ENCODE peak calls at places on chromosomes 2 and 18, in four cellular contexts. One of them, this sample, is unnamed.

GRCh38 chr18:25349926-25350560 is 1.9 kb downstream of the ZNF521 start:
- DNase-seq in GM12878: no peak
- DNase-seq in A549: no peak
- DNase-seq in K562: no peak
- DNase-seq in this sample: peak; percentile 13

GRCh38 chr2:29489568-29489967 is 374.4 kb downstream of the CLIP4 start:
- DNase-seq in GM12878: no peak
- DNase-seq in A549: no peak
- DNase-seq in K562: no peak
- DNase-seq in this sample: no peak

GRCh38 chr18:74478876-74479275 is 17.3 kb upstream of the CNDP2 start:
- DNase-seq in A549: no peak
- DNase-seq in K562: no peak
- DNase-seq in GM12878: no peak
- DNase-seq in this sample: no peak

GRCh38 chr18:10727477-10727876 is 201.7 kb downstream of the NAPG start:
- DNase-seq in GM12878: no peak
- DNase-seq in A549: no peak
- DNase-seq in K562: no peak
- DNase-seq in this sample: peak; percentile 39

GRCh38 chr18:60485207-60485606 is 112.6 kb upstream of the MC4R start:
- DNase-seq in GM12878: no peak
- DNase-seq in K562: no peak
- DNase-seq in A549: no peak
- DNase-seq in this sample: peak; percentile 3

GRCh38 chr2:153196378-153197058 is 282.0 kb downstream of the RPRM start:
- DNase-seq in K562: no peak
- DNase-seq in A549: no peak
- DNase-seq in GM12878: no peak
- DNase-seq in this sample: no peak

GRCh38 chr2:236745420-236746210 is 176.0 kb downstream of the ACKR3 start:
- DNase-seq in A549: peak; percentile 79
- DNase-seq in GM12878: no peak
- DNase-seq in K562: no peak
- DNase-seq in this sample: peak; percentile 55

GRCh38 chr18:9417081-9417841 is 58.1 kb upstream of the RALBP1 start:
- DNase-seq in GM12878: no peak
- DNase-seq in A549: no peak
- DNase-seq in K562: no peak
- DNase-seq in this sample: peak; percentile 56

GRCh38 chr2:43361286-43361685 is 134.9 kb upstream of the ZFP36L2 start:
- DNase-seq in GM12878: no peak
- DNase-seq in K562: no peak
- DNase-seq in A549: no peak
- DNase-seq in this sample: no peak

GRCh38 chr2:9975805-9976447 is 24.4 kb downstream of the GRHL1 start:
- DNase-seq in K562: peak; percentile 39
- DNase-seq in GM12878: no peak
- DNase-seq in A549: peak; percentile 89
- DNase-seq in this sample: peak; percentile 98

GRCh38 chr18:61554946-61555361 is 221.7 kb downstream of the CDH20 start:
- DNase-seq in GM12878: no peak
- DNase-seq in A549: no peak
- DNase-seq in K562: no peak
- DNase-seq in this sample: peak; percentile 24

GRCh38 chr18:28147674-28148171 is 29.2 kb downstream of the CDH2 start:
- DNase-seq in GM12878: no peak
- DNase-seq in A549: peak; percentile 21
- DNase-seq in K562: no peak
- DNase-seq in this sample: peak; percentile 85

GRCh38 chr2:229818230-229818629 is 103.6 kb downstream of the TRIP12 start:
- DNase-seq in A549: no peak
- DNase-seq in GM12878: no peak
- DNase-seq in K562: no peak
- DNase-seq in this sample: no peak

GRCh38 chr2:105618351-105618659 is 126.4 kb upstream of the NCK2 start:
- DNase-seq in GM12878: no peak
- DNase-seq in K562: no peak
- DNase-seq in A549: no peak
- DNase-seq in this sample: no peak

GRCh38 chr2:15677141-15677911 is 85.7 kb downstream of the DDX1 start:
- DNase-seq in A549: no peak
- DNase-seq in K562: no peak
- DNase-seq in GM12878: no peak
- DNase-seq in this sample: no peak

GRCh38 chr2:65112630-65113029 is 17.3 kb downstream of the RAB1A start:
- DNase-seq in A549: no peak
- DNase-seq in GM12878: no peak
- DNase-seq in K562: no peak
- DNase-seq in this sample: no peak

GRCh38 chr2:675460-675859 is 1.7 kb downstream of the TMEM18 start:
- DNase-seq in GM12878: no peak
- DNase-seq in K562: no peak
- DNase-seq in A549: no peak
- DNase-seq in this sample: peak; percentile 23

GRCh38 chr2:79935771-79936657 is 368.5 kb downstream of the LRRTM1 start:
- DNase-seq in K562: peak; percentile 24
- DNase-seq in A549: peak; percentile 78
- DNase-seq in GM12878: no peak
- DNase-seq in this sample: peak; percentile 84

GRCh38 chr2:206611191-206611590 is 31.1 kb upstream of the FAM237A start:
- DNase-seq in GM12878: no peak
- DNase-seq in A549: no peak
- DNase-seq in K562: no peak
- DNase-seq in this sample: no peak

GRCh38 chr2:215626812-215627281 is 191.0 kb upstream of the FN1 start:
- DNase-seq in A549: no peak
- DNase-seq in GM12878: no peak
- DNase-seq in K562: no peak
- DNase-seq in this sample: no peak

GRCh38 chr2:196586511-196586991 is 53.0 kb upstream of the CCDC150 start:
- DNase-seq in GM12878: no peak
- DNase-seq in A549: peak; percentile 53
- DNase-seq in K562: no peak
- DNase-seq in this sample: peak; percentile 86

GRCh38 chr2:119113489-119113770 is 45.1 kb downstream of the C1QL2 start:
- DNase-seq in A549: no peak
- DNase-seq in GM12878: no peak
- DNase-seq in K562: no peak
- DNase-seq in this sample: no peak

GRCh38 chr2:96408631-96409542 is 73.3 kb downstream of the NCAPH start:
- DNase-seq in A549: peak; percentile 26
- DNase-seq in K562: no peak
- DNase-seq in GM12878: no peak
- DNase-seq in this sample: peak; percentile 38

GRCh38 chr2:189982777-189983394 is 79.6 kb downstream of the MSTN start:
- DNase-seq in GM12878: no peak
- DNase-seq in K562: peak; percentile 23
- DNase-seq in A549: peak; percentile 32
- DNase-seq in this sample: no peak

GRCh38 chr2:215238485-215239098 is 73.3 kb upstream of the ATIC start:
- DNase-seq in GM12878: no peak
- DNase-seq in K562: no peak
- DNase-seq in A549: no peak
- DNase-seq in this sample: no peak

DNA sequence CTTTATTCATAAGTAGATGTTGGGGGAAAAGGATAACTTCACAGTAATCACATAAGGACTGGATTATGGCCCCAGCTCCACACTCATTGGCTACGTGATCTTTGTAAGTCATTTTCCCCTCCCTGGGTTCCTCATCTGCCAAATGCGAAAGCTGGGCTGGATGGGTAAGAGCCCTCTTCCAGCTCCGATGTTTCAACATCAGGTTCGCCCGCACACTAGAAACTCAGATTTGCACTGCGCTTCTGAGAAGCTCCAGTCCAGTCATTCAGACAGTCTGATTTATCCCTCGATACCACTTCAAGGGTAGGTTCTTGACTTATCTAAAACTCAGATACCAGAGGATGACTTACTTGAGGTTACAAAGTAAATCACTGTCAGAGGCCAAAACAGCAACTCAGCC is 31.0 kb upstream of the RMDN2 start:
- DNase-seq in K562: no peak
- DNase-seq in GM12878: no peak
- DNase-seq in A549: no peak
- DNase-seq in this sample: no peak
- TF ChIP-seq RCOR1 in K562: peak; percentile 7
- TF ChIP-seq RCOR1 in GM12878: no peak
- TF ChIP-seq RCOR1 in A549: no peak
- TF ChIP-seq RCOR1 in this sample: no peak

DNA sequence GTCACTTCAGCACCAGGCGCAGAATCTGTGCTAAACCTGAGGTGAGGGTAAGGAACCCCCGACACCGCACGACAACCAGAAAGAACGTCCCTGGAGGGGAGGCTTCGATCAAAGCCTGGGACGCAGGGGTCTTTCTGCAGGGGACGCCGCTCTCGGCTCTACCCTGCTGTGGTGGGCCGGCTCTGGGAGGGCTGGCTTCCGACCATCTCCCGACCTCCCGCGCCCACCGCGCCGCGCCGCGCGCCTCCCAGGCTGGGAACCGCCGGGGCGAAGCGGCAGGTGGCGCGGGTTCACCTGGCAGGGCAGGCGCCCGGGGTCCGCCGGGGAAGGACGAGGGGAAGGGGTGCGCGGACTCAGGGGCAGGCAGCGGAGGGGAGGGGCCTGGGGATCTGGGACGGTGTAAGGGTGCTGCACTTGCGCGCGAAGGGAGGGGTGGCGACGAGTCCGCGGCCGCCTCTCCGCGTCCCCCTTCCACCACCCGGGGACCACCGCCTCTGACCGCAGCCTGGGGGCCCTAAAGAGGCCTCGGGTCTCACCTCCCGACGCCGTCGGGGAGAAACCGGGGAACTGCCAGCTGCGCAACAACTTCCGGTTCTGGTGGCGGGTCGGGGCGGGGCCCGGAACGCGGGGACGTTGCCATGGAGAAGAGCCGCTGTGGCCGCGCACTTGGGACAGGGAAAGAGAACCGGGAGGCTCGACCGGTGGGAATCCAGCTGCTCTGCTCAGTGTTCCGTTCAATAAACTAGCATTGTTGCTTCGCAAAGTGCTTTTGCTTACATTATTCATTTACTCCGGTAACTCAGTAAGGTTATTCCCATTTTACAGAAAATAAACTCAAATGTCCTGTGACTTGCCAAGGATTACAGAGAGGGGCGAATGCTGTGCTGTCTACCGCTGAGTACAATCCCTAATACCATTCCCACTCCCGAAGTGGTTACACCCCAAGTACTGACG is at the start of gene ZNF396:
- DNase-seq in A549: peak; percentile 71
- DNase-seq in K562: peak; percentile 87
- DNase-seq in GM12878: no peak
- DNase-seq in this sample: peak; percentile 27
- TF ChIP-seq POLR2A in A549: peak; percentile 8
- TF ChIP-seq POLR2A in K562: peak; percentile 50
- TF ChIP-seq POLR2A in GM12878: peak; percentile 57
- TF ChIP-seq POLR2A in this sample: no peak

DNA sequence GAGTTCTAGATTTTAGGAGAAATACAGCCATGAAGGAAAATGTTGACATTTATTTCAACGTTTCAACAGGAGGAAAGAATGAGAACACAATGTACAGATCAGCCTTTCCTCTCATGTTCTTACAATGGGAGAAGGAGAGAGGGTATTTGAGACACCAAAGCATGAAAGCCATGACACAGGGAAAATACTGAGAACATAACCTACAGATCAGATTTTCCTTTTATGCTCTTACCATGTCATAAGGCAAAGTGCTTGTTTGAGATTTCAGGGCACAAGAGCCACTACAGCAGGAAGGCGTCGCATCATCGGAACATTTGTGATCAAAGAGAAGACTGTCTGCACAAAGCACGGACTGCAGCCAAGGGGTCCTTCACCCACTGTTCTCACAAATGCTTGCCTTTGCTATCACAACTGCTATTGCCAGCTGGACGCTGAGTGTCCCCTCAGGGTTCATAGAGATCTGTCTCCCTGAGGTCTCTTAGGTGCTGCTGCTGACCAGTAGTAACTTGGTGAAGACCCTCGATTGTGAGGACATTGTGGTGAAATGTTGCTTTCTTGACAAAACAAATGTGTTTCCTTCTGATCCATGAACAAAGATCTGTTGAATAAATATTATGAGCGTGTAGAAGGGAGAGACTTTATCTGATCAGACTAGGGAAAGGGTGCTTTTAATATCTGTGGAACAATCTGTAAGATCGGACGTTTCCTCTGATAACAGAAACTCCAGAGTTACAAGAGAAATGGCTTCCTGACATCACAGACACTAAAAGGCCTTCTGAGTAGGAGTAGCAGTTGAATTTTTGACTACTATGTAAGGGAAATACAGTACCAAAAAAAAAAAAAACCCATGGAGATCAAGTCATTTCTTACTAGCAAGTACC is 6.4 kb upstream of the IL1RL1 start:
- DNase-seq in K562: no peak
- DNase-seq in A549: no peak
- DNase-seq in GM12878: no peak
- DNase-seq in this sample: no peak
- TF ChIP-seq RCOR1 in K562: no peak
- TF ChIP-seq RCOR1 in A549: no peak
- TF ChIP-seq RCOR1 in GM12878: no peak
- TF ChIP-seq RCOR1 in this sample: no peak

GRCh38 chr2:85537600-85538506 is 1.1 kb upstream of the MAT2A start:
- DNase-seq in K562: peak; percentile 53
- DNase-seq in GM12878: no peak
- DNase-seq in A549: peak; percentile 56
- DNase-seq in this sample: no peak

GRCh38 chr2:85538507-85539360 is at the start of gene MAT2A:
- DNase-seq in GM12878: peak; percentile 56
- DNase-seq in A549: peak; percentile 97
- DNase-seq in K562: peak; percentile 95
- DNase-seq in this sample: peak; percentile 90

GRCh38 chr2:85540131-85540587 is 1.2 kb downstream of the MAT2A start:
- DNase-seq in K562: no peak
- DNase-seq in A549: peak; percentile 47
- DNase-seq in GM12878: no peak
- DNase-seq in this sample: peak; percentile 32

GRCh38 chr2:85541262-85541661 is 2.3 kb downstream of the MAT2A start:
- DNase-seq in GM12878: no peak
- DNase-seq in A549: no peak
- DNase-seq in K562: no peak
- DNase-seq in this sample: no peak

DNA sequence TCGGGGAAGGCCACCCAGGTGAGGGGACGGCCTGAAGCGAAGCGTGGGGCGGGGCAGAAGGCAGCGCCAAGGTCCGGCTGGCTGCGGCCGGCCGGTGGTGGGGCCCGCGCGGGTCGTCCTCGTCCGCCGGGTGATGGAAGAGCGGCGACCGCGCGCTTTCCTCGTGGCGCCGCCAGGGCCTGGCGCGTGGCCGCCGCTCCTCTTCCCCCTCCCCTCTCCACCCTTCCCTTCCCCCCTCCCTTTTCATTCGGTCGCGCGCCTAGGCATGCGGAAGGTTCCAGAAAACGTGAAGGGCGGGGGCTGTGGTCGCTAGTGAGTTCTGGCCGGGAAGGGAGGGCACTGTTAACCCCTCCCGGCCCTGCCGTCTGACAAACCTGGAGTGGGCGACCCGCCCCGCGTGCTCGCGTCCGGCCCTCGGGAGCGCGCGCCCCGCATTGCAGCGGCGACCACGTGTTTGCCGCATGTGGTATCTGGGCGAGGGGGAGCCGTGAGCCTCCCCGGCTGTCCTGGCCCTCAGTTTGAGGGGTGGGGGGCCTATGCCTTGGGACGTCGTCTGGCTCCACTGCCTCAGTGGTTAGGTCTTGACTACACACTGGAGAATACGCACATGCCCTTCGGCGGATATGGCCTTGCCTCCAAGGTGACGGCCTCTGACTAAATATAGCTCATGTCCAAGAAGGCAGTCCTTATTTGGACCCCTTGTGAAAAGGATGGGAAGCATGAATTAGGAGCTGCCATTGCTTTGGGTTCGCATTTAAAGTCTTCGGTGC is 578 bp downstream of the MAT2A start:
- DNase-seq in K562: peak; percentile 72
- DNase-seq in GM12878: peak; percentile 36
- DNase-seq in A549: peak; percentile 83
- DNase-seq in this sample: peak; percentile 61
- TF ChIP-seq POLR2A in K562: no peak
- TF ChIP-seq POLR2A in GM12878: peak; percentile 58
- TF ChIP-seq POLR2A in A549: no peak
- TF ChIP-seq POLR2A in this sample: no peak